ENCODE peak calls at places on chromosomes 6 and 20, in four cellular contexts. W is lower leg skin, F is T-helper 2 cell, R is progenitor cell of endocrine pancreas. N is an unnamed sample.

GRCh38 chr6:36032245-36032644 is 4.6 kb downstream of the MAPK14 start:
- DNase-seq in W (no peak), F (no peak), R (no peak), N (no peak)

GRCh38 chr6:168968228-168968627 is 285.4 kb downstream of the THBS2 start:
- DNase-seq in W (peak), F (no peak), R (no peak), N (peak)

GRCh38 chr20:3239026-3239866 is at the start of gene SLC4A11:
- DNase-seq in W (peak), F (no peak), R (no peak), N (peak)

GRCh38 chr6:100948381-100949133 is 67.4 kb upstream of the ASCC3 start:
- DNase-seq in W (no peak), F (no peak), R (no peak), N (no peak)

GRCh38 chr6:26501482-26501986 is 1.4 kb downstream of the BTN1A1 start:
- DNase-seq in W (peak), F (peak), R (no peak), N (peak)

GRCh38 chr6:16698988-16699868 is 62.0 kb downstream of the ATXN1 start:
- DNase-seq in W (no peak), F (no peak), R (no peak), N (no peak)

GRCh38 chr6:138004423-138005287 is 102.6 kb downstream of the PERP start:
- DNase-seq in W (no peak), F (no peak), R (no peak), N (peak)

GRCh38 chr20:37703338-37703660 is 9.5 kb downstream of the CTNNBL1 start:
- DNase-seq in W (no peak), F (no peak), R (no peak), N (no peak)

GRCh38 chr6:166721576-166721975 is 94.5 kb upstream of the RPS6KA2 start:
- DNase-seq in W (no peak), F (no peak), R (no peak), N (no peak)